ENCODE peak calls at places on chromosomes 16 and 17, in ten cellular contexts. One of them, this sample, is unnamed.

GRCh38 chr17:73759324-73760185 is 115.3 kb upstream of the SDK2 start:
- DNase-seq in activated effector memory CD4-positive, alpha-beta T cell treated with Interleukin-2 at 50 U/mL for 16 hours: no peak
- DNase-seq in neural progenitor cell: no peak
- DNase-seq in NCI-H2107: peak
- DNase-seq in NB4: peak
- DNase-seq in stimulated activated CD4-positive, alpha-beta T cell treated with anti-CD3 and anti-CD28 coated beads, Interleukin-15, amount 100 ng/mL, for 24 hours: no peak
- DNase-seq in left ventricle myocardium inferior: no peak
- DNase-seq in right atrium auricular region: no peak
- DNase-seq in activated CD4-positive, alpha-beta T cell treated with anti-CD3 and anti-CD28 coated beads, Interleukin-2, amount 50 U/mL, for 4 hours: no peak
- DNase-seq in tibial nerve: no peak
- DNase-seq in this sample: no peak

GRCh38 chr17:46818319-46818928 is at the start of gene WNT3:
- DNase-seq in activated effector memory CD4-positive, alpha-beta T cell treated with Interleukin-2 at 50 U/mL for 16 hours: peak
- DNase-seq in neural progenitor cell: peak
- DNase-seq in NCI-H2107: no peak
- DNase-seq in NB4: peak
- DNase-seq in stimulated activated CD4-positive, alpha-beta T cell treated with anti-CD3 and anti-CD28 coated beads, Interleukin-15, amount 100 ng/mL, for 24 hours: peak
- DNase-seq in left ventricle myocardium inferior: no peak
- DNase-seq in right atrium auricular region: no peak
- DNase-seq in activated CD4-positive, alpha-beta T cell treated with anti-CD3 and anti-CD28 coated beads, Interleukin-2, amount 50 U/mL, for 4 hours: peak
- DNase-seq in tibial nerve: no peak
- DNase-seq in this sample: no peak

GRCh38 chr17:57071991-57072944 is 12.8 kb upstream of the AKAP1 start:
- DNase-seq in activated effector memory CD4-positive, alpha-beta T cell treated with Interleukin-2 at 50 U/mL for 16 hours: no peak
- DNase-seq in neural progenitor cell: no peak
- DNase-seq in NCI-H2107: no peak
- DNase-seq in NB4: no peak
- DNase-seq in stimulated activated CD4-positive, alpha-beta T cell treated with anti-CD3 and anti-CD28 coated beads, Interleukin-15, amount 100 ng/mL, for 24 hours: no peak
- DNase-seq in left ventricle myocardium inferior: no peak
- DNase-seq in right atrium auricular region: no peak
- DNase-seq in activated CD4-positive, alpha-beta T cell treated with anti-CD3 and anti-CD28 coated beads, Interleukin-2, amount 50 U/mL, for 4 hours: no peak
- DNase-seq in tibial nerve: no peak
- DNase-seq in this sample: no peak

GRCh38 chr17:58308173-58308984 is 20.2 kb downstream of the TSPOAP1 start:
- DNase-seq in activated effector memory CD4-positive, alpha-beta T cell treated with Interleukin-2 at 50 U/mL for 16 hours: no peak
- DNase-seq in neural progenitor cell: peak
- DNase-seq in NCI-H2107: no peak
- DNase-seq in NB4: peak
- DNase-seq in stimulated activated CD4-positive, alpha-beta T cell treated with anti-CD3 and anti-CD28 coated beads, Interleukin-15, amount 100 ng/mL, for 24 hours: no peak
- DNase-seq in left ventricle myocardium inferior: no peak
- DNase-seq in right atrium auricular region: no peak
- DNase-seq in activated CD4-positive, alpha-beta T cell treated with anti-CD3 and anti-CD28 coated beads, Interleukin-2, amount 50 U/mL, for 4 hours: no peak
- DNase-seq in tibial nerve: no peak
- DNase-seq in this sample: no peak

GRCh38 chr17:80362428-80363119 is 52.4 kb upstream of the ENDOV start:
- DNase-seq in activated effector memory CD4-positive, alpha-beta T cell treated with Interleukin-2 at 50 U/mL for 16 hours: no peak
- DNase-seq in neural progenitor cell: no peak
- DNase-seq in NCI-H2107: no peak
- DNase-seq in NB4: no peak
- DNase-seq in stimulated activated CD4-positive, alpha-beta T cell treated with anti-CD3 and anti-CD28 coated beads, Interleukin-15, amount 100 ng/mL, for 24 hours: no peak
- DNase-seq in left ventricle myocardium inferior: peak
- DNase-seq in right atrium auricular region: peak
- DNase-seq in activated CD4-positive, alpha-beta T cell treated with anti-CD3 and anti-CD28 coated beads, Interleukin-2, amount 50 U/mL, for 4 hours: no peak
- DNase-seq in tibial nerve: peak
- DNase-seq in this sample: peak

GRCh38 chr17:11324846-11325420 is 83.9 kb downstream of the SHISA6 start:
- DNase-seq in activated effector memory CD4-positive, alpha-beta T cell treated with Interleukin-2 at 50 U/mL for 16 hours: no peak
- DNase-seq in neural progenitor cell: no peak
- DNase-seq in NCI-H2107: no peak
- DNase-seq in NB4: no peak
- DNase-seq in stimulated activated CD4-positive, alpha-beta T cell treated with anti-CD3 and anti-CD28 coated beads, Interleukin-15, amount 100 ng/mL, for 24 hours: no peak
- DNase-seq in left ventricle myocardium inferior: no peak
- DNase-seq in right atrium auricular region: no peak
- DNase-seq in activated CD4-positive, alpha-beta T cell treated with anti-CD3 and anti-CD28 coated beads, Interleukin-2, amount 50 U/mL, for 4 hours: no peak
- DNase-seq in tibial nerve: no peak
- DNase-seq in this sample: no peak

GRCh38 chr17:9647014-9647413 is 1.7 kb downstream of the USP43 start:
- DNase-seq in activated effector memory CD4-positive, alpha-beta T cell treated with Interleukin-2 at 50 U/mL for 16 hours: no peak
- DNase-seq in neural progenitor cell: peak
- DNase-seq in NCI-H2107: no peak
- DNase-seq in NB4: no peak
- DNase-seq in stimulated activated CD4-positive, alpha-beta T cell treated with anti-CD3 and anti-CD28 coated beads, Interleukin-15, amount 100 ng/mL, for 24 hours: no peak
- DNase-seq in left ventricle myocardium inferior: no peak
- DNase-seq in right atrium auricular region: no peak
- DNase-seq in activated CD4-positive, alpha-beta T cell treated with anti-CD3 and anti-CD28 coated beads, Interleukin-2, amount 50 U/mL, for 4 hours: no peak
- DNase-seq in tibial nerve: no peak
- DNase-seq in this sample: no peak

GRCh38 chr16:29996773-29997250 is 771 bp downstream of the INO80E start:
- DNase-seq in activated effector memory CD4-positive, alpha-beta T cell treated with Interleukin-2 at 50 U/mL for 16 hours: no peak
- DNase-seq in neural progenitor cell: no peak
- DNase-seq in NCI-H2107: no peak
- DNase-seq in NB4: peak
- DNase-seq in stimulated activated CD4-positive, alpha-beta T cell treated with anti-CD3 and anti-CD28 coated beads, Interleukin-15, amount 100 ng/mL, for 24 hours: no peak
- DNase-seq in left ventricle myocardium inferior: no peak
- DNase-seq in right atrium auricular region: no peak
- DNase-seq in activated CD4-positive, alpha-beta T cell treated with anti-CD3 and anti-CD28 coated beads, Interleukin-2, amount 50 U/mL, for 4 hours: no peak
- DNase-seq in tibial nerve: no peak
- DNase-seq in this sample: no peak

GRCh38 chr17:81931557-81932332 is 4.2 kb upstream of the MAFG start:
- DNase-seq in activated effector memory CD4-positive, alpha-beta T cell treated with Interleukin-2 at 50 U/mL for 16 hours: no peak
- DNase-seq in neural progenitor cell: no peak
- DNase-seq in NCI-H2107: no peak
- DNase-seq in NB4: no peak
- DNase-seq in stimulated activated CD4-positive, alpha-beta T cell treated with anti-CD3 and anti-CD28 coated beads, Interleukin-15, amount 100 ng/mL, for 24 hours: no peak
- DNase-seq in left ventricle myocardium inferior: no peak
- DNase-seq in right atrium auricular region: no peak
- DNase-seq in activated CD4-positive, alpha-beta T cell treated with anti-CD3 and anti-CD28 coated beads, Interleukin-2, amount 50 U/mL, for 4 hours: no peak
- DNase-seq in tibial nerve: no peak
- DNase-seq in this sample: no peak

GRCh38 chr17:13426991-13427390 is 174.7 kb downstream of the HS3ST3A1 start:
- DNase-seq in activated effector memory CD4-positive, alpha-beta T cell treated with Interleukin-2 at 50 U/mL for 16 hours: no peak
- DNase-seq in neural progenitor cell: no peak
- DNase-seq in NCI-H2107: no peak
- DNase-seq in NB4: no peak
- DNase-seq in stimulated activated CD4-positive, alpha-beta T cell treated with anti-CD3 and anti-CD28 coated beads, Interleukin-15, amount 100 ng/mL, for 24 hours: no peak
- DNase-seq in left ventricle myocardium inferior: no peak
- DNase-seq in right atrium auricular region: no peak
- DNase-seq in activated CD4-positive, alpha-beta T cell treated with anti-CD3 and anti-CD28 coated beads, Interleukin-2, amount 50 U/mL, for 4 hours: no peak
- DNase-seq in tibial nerve: no peak
- DNase-seq in this sample: no peak

GRCh38 chr16:62602790-62603189 is 566.6 kb upstream of the CDH8 start:
- DNase-seq in activated effector memory CD4-positive, alpha-beta T cell treated with Interleukin-2 at 50 U/mL for 16 hours: no peak
- DNase-seq in neural progenitor cell: no peak
- DNase-seq in NCI-H2107: no peak
- DNase-seq in NB4: no peak
- DNase-seq in stimulated activated CD4-positive, alpha-beta T cell treated with anti-CD3 and anti-CD28 coated beads, Interleukin-15, amount 100 ng/mL, for 24 hours: no peak
- DNase-seq in left ventricle myocardium inferior: no peak
- DNase-seq in right atrium auricular region: no peak
- DNase-seq in activated CD4-positive, alpha-beta T cell treated with anti-CD3 and anti-CD28 coated beads, Interleukin-2, amount 50 U/mL, for 4 hours: no peak
- DNase-seq in tibial nerve: no peak
- DNase-seq in this sample: no peak

GRCh38 chr16:67228905-67229304 is 2.0 kb downstream of the TMEM208 start:
- DNase-seq in activated effector memory CD4-positive, alpha-beta T cell treated with Interleukin-2 at 50 U/mL for 16 hours: no peak
- DNase-seq in neural progenitor cell: no peak
- DNase-seq in NCI-H2107: no peak
- DNase-seq in NB4: no peak
- DNase-seq in stimulated activated CD4-positive, alpha-beta T cell treated with anti-CD3 and anti-CD28 coated beads, Interleukin-15, amount 100 ng/mL, for 24 hours: no peak
- DNase-seq in left ventricle myocardium inferior: no peak
- DNase-seq in right atrium auricular region: no peak
- DNase-seq in activated CD4-positive, alpha-beta T cell treated with anti-CD3 and anti-CD28 coated beads, Interleukin-2, amount 50 U/mL, for 4 hours: no peak
- DNase-seq in tibial nerve: no peak
- DNase-seq in this sample: no peak

GRCh38 chr17:7836596-7837374 is 2.8 kb downstream of the KDM6B start:
- DNase-seq in activated effector memory CD4-positive, alpha-beta T cell treated with Interleukin-2 at 50 U/mL for 16 hours: peak
- DNase-seq in neural progenitor cell: peak
- DNase-seq in NCI-H2107: peak
- DNase-seq in NB4: peak
- DNase-seq in stimulated activated CD4-positive, alpha-beta T cell treated with anti-CD3 and anti-CD28 coated beads, Interleukin-15, amount 100 ng/mL, for 24 hours: peak
- DNase-seq in left ventricle myocardium inferior: peak
- DNase-seq in right atrium auricular region: peak
- DNase-seq in activated CD4-positive, alpha-beta T cell treated with anti-CD3 and anti-CD28 coated beads, Interleukin-2, amount 50 U/mL, for 4 hours: peak
- DNase-seq in tibial nerve: peak
- DNase-seq in this sample: peak

GRCh38 chr17:40461036-40461721 is 17.9 kb downstream of the IGFBP4 start:
- DNase-seq in activated effector memory CD4-positive, alpha-beta T cell treated with Interleukin-2 at 50 U/mL for 16 hours: no peak
- DNase-seq in neural progenitor cell: no peak
- DNase-seq in NCI-H2107: no peak
- DNase-seq in NB4: no peak
- DNase-seq in stimulated activated CD4-positive, alpha-beta T cell treated with anti-CD3 and anti-CD28 coated beads, Interleukin-15, amount 100 ng/mL, for 24 hours: no peak
- DNase-seq in left ventricle myocardium inferior: no peak
- DNase-seq in right atrium auricular region: no peak
- DNase-seq in activated CD4-positive, alpha-beta T cell treated with anti-CD3 and anti-CD28 coated beads, Interleukin-2, amount 50 U/mL, for 4 hours: no peak
- DNase-seq in tibial nerve: no peak
- DNase-seq in this sample: peak

GRCh38 chr17:3556905-3557767 is 476 bp downstream of the TRPV3 start:
- DNase-seq in activated effector memory CD4-positive, alpha-beta T cell treated with Interleukin-2 at 50 U/mL for 16 hours: no peak
- DNase-seq in neural progenitor cell: no peak
- DNase-seq in NCI-H2107: no peak
- DNase-seq in NB4: no peak
- DNase-seq in stimulated activated CD4-positive, alpha-beta T cell treated with anti-CD3 and anti-CD28 coated beads, Interleukin-15, amount 100 ng/mL, for 24 hours: no peak
- DNase-seq in left ventricle myocardium inferior: no peak
- DNase-seq in right atrium auricular region: no peak
- DNase-seq in activated CD4-positive, alpha-beta T cell treated with anti-CD3 and anti-CD28 coated beads, Interleukin-2, amount 50 U/mL, for 4 hours: no peak
- DNase-seq in tibial nerve: no peak
- DNase-seq in this sample: no peak

This sample was measured in fibroblast of gingiva.